ENCODE peak calls at places on chromosomes 7 and 10, in ten cellular contexts. W is ovary, G is HCT116, C is IMR-90, K is GM12891, T is A549, L is prostate gland, U is right lobe of liver, O is body of pancreas, X is adrenal gland. V is an unnamed sample.

GRCh38 chr10:71725998-71726672 is 6.6 kb upstream of the C10orf105 start:
- DNase-seq in L (no peak), W (no peak), G (no peak), K (no peak), T (peak), C (peak), X (no peak), U (no peak), O (no peak), V (no peak)

GRCh38 chr7:79523426-79523825 is 70.0 kb upstream of the MAGI2 start:
- DNase-seq in X (no peak), W (no peak), L (no peak), C (peak), K (no peak), O (no peak), T (no peak), U (no peak), G (no peak), V (no peak)

GRCh38 chr10:119211176-119211575 is 3.8 kb downstream of the GRK5 start:
- DNase-seq in X (no peak), O (no peak), G (no peak), U (no peak), K (no peak), W (no peak), L (no peak), C (peak), T (no peak), V (no peak)

GRCh38 chr10:55628260-55628701 is 732.8 kb downstream of the ZWINT start:
- DNase-seq in K (no peak), U (peak), O (no peak), W (no peak), G (no peak), T (no peak), X (peak), C (no peak), L (no peak), V (peak)

GRCh38 chr10:130411496-130412070 is 275.4 kb downstream of the GLRX3 start:
- DNase-seq in C (no peak), X (no peak), G (no peak), U (no peak), W (no peak), K (no peak), T (no peak), O (peak), L (no peak), V (no peak)

GRCh38 chr10:29767958-29768357 is 133.2 kb upstream of the SVIL start:
- DNase-seq in X (no peak), U (no peak), C (no peak), W (no peak), T (no peak), O (no peak), G (no peak), K (no peak), L (no peak), V (peak)

GRCh38 chr7:2031496-2031895 is 201.2 kb downstream of the MAD1L1 start:
- DNase-seq in G (no peak), C (no peak), U (peak), X (no peak), L (no peak), T (no peak), O (peak), W (no peak), K (no peak), V (no peak)

GRCh38 chr7:69177941-69178494 is 420.3 kb upstream of the AUTS2 start:
- DNase-seq in W (no peak), U (no peak), O (no peak), L (no peak), G (no peak), C (no peak), T (no peak), X (no peak), K (no peak), V (no peak)

GRCh38 chr7:37732253-37732652 is 48.7 kb downstream of the GPR141 start:
- DNase-seq in X (peak), C (no peak), W (no peak), O (no peak), L (peak), G (peak), T (no peak), U (no peak), K (peak), V (peak)

GRCh38 chr10:37975407-37975991 is 948 bp downstream of the ZNF25 start:
- DNase-seq in G (no peak), K (no peak), W (no peak), T (peak), O (no peak), U (no peak), C (peak), X (no peak), L (no peak), V (peak)

GRCh38 chr10:94088926-94089381 is 95.2 kb downstream of the PLCE1 start:
- DNase-seq in U (no peak), G (no peak), C (peak), X (no peak), L (no peak), T (no peak), O (no peak), K (no peak), W (no peak), V (no peak)

GRCh38 chr7:6252748-6253147 is 19.7 kb downstream of the CYTH3 start:
- DNase-seq in T (no peak), K (no peak), G (no peak), C (no peak), U (no peak), X (no peak), L (no peak), O (no peak), W (no peak), V (no peak)

GRCh38 chr10:65194131-65194530 is 1672.9 kb downstream of the REEP3 start:
- DNase-seq in L (no peak), X (no peak), T (no peak), K (no peak), W (no peak), O (no peak), U (no peak), C (no peak), G (no peak), V (no peak)

GRCh38 chr7:131008840-131009651 is 275.0 kb upstream of the KLF14 start:
- DNase-seq in T (no peak), W (no peak), G (no peak), O (no peak), U (no peak), X (no peak), C (peak), K (no peak), L (no peak), V (no peak)

GRCh38 chr10:92011560-92012214 is 88.1 kb downstream of the BTAF1 start:
- DNase-seq in C (peak), O (no peak), X (no peak), G (peak), T (peak), W (no peak), K (no peak), U (no peak), L (no peak), V (no peak)

GRCh38 chr10:43294892-43295291 is 28.0 kb upstream of the RASGEF1A start:
- DNase-seq in C (no peak), W (no peak), K (no peak), X (no peak), G (no peak), L (no peak), O (no peak), T (no peak), U (no peak), V (no peak)

GRCh38 chr10:7547825-7548224 is 118.9 kb downstream of the ITIH5 start:
- DNase-seq in T (no peak), C (no peak), X (no peak), O (no peak), G (no peak), U (no peak), W (no peak), K (no peak), L (no peak), V (no peak)

GRCh38 chr7:22269963-22270362 is 87.0 kb downstream of the RAPGEF5 start:
- DNase-seq in O (peak), K (no peak), G (no peak), L (no peak), U (no peak), T (no peak), C (no peak), X (no peak), W (no peak), V (no peak)

GRCh38 chr7:44073664-44074348 is 8.4 kb upstream of the PGAM2 start:
- DNase-seq in O (peak), L (peak), U (peak), T (no peak), K (peak), G (no peak), C (peak), W (peak), X (peak), V (peak)
- TF ChIP-seq POLR2A in O (no peak), L (no peak), U (peak), T (no peak), K (peak), G (no peak), C (no peak), W (no peak), X (no peak), V (no peak)

GRCh38 chr10:88386204-88386877 is 196.8 kb downstream of the RNLS start:
- DNase-seq in K (no peak), G (no peak), L (no peak), O (peak), X (no peak), W (no peak), U (no peak), T (peak), C (no peak), V (no peak)
- TF ChIP-seq POLR2A in K (no peak), G (no peak), L (no peak), O (no peak), X (no peak), W (no peak), U (no peak), T (no peak), C (no peak), V (no peak)

DNA sequence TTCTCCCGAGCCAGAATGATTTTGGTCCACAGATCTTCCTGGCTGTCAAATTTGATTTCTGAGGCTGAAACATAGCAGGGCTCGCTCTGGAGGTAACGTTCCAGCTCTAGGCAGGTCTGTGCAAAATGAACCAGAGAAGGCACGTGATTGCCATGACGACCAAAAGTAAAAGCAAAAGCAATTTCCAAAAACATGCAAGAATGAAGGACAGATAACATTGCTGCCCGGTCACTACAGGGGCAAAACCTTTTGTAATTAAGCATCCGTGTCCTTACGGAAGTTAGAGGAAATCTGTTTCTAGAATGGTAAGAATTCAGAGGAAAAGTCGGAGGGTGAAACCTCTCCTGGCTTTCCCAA is 2.9 kb downstream of the KLF6 start:
- DNase-seq in T (no peak), C (no peak), G (no peak), X (no peak), K (no peak), U (no peak), O (peak), W (no peak), L (no peak), V (peak)
- TF ChIP-seq POLR2A in T (no peak), C (peak), G (no peak), X (no peak), K (no peak), U (no peak), O (no peak), W (no peak), L (no peak), V (no peak)

DNA sequence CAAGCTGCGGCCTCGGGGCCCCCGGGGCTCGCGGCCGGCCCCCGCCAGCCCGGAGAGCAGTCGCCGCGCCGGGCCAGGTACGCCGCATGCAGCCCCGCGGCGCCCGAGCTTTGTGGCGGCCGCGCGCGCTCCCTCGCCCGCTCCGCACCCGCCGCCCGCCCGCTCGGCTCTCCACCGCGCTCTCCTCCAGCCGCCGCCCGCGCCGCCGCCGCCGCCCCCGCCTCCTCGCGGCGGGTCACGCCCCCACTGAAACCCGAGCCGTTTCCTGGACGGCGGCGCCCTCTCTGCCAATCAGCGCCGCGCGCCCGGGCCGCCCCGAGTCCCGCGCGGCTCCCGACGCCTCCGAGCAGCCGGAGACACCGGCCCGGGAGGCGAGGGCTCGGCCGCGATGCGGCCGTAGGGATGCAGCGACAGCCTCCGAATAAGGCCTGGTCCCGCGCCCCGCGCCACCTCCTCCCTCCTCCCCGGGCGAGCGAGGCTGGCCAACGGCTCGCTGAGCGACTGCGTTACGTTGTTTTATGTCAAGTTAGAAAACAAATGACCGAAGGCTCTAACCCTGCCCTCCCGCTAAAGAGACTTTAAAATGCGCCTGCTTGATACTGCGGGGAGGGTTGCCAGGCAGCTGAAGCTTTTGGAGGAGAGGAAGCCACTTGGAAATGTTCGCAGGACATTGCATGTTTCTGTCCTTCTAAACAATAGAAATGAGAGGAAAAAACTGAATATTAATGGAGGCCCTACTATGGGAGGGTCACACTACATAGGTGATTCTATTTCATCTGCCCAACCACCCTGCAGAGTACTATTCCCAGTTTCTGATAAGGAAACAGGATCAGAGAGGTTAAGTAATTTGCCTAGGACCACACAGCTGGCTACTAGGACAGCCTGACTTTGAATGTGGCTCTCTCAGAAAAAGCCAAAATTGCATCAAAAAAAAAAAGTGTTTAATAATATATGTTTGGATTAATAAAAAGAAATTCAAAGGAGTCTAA is at the start of gene FGFR2:
- DNase-seq in W (peak), C (no peak), O (peak), L (peak), G (peak), K (peak), X (peak), T (peak), U (peak), V (peak)
- TF ChIP-seq POLR2A in W (no peak), C (no peak), O (peak), L (peak), G (peak), K (no peak), X (peak), T (no peak), U (peak), V (no peak)

GRCh38 chr7:27172823-27173411 is 1.2 kb downstream of the HOXA10 start:
- DNase-seq in K (no peak), C (no peak), T (no peak), U (no peak), W (peak), X (peak), G (no peak), O (peak), L (peak), V (no peak)
- TF ChIP-seq POLR2A in K (no peak), C (no peak), T (no peak), U (no peak), W (no peak), X (no peak), G (peak), O (no peak), L (peak), V (no peak)